ENCODE peak calls at places on chromosomes 1 and 21, in six cellular contexts. One of them, this sample, is unnamed.

GRCh38 chr1:153387785-153388184 is 3.1 kb downstream of the S100A8 start:
- DNase-seq in fibroblast of the aortic adventitia: no peak
- DNase-seq in stomach: no peak
- DNase-seq in GM23338: no peak
- DNase-seq in AG04450: no peak
- DNase-seq in HCT116: no peak
- DNase-seq in this sample: no peak

GRCh38 chr1:208988811-208989222 is 594.7 kb upstream of the CAMK1G start:
- DNase-seq in fibroblast of the aortic adventitia: peak; percentile 77
- DNase-seq in stomach: no peak
- DNase-seq in GM23338: no peak
- DNase-seq in AG04450: no peak
- DNase-seq in HCT116: no peak
- DNase-seq in this sample: peak; percentile 0

GRCh38 chr21:41322496-41323382 is 6.1 kb downstream of the FAM3B start:
- DNase-seq in fibroblast of the aortic adventitia: no peak
- DNase-seq in stomach: no peak
- DNase-seq in GM23338: no peak
- DNase-seq in AG04450: no peak
- DNase-seq in HCT116: no peak
- DNase-seq in this sample: no peak

GRCh38 chr1:218592688-218593087 is 247.6 kb downstream of the TGFB2 start:
- DNase-seq in fibroblast of the aortic adventitia: peak; percentile 38
- DNase-seq in stomach: no peak
- DNase-seq in GM23338: no peak
- DNase-seq in AG04450: no peak
- DNase-seq in HCT116: no peak
- DNase-seq in this sample: peak; percentile 37

GRCh38 chr1:59520759-59521442 is 224.0 kb downstream of the FGGY start:
- DNase-seq in fibroblast of the aortic adventitia: peak; percentile 91
- DNase-seq in stomach: no peak
- DNase-seq in GM23338: no peak
- DNase-seq in AG04450: peak; percentile 70
- DNase-seq in HCT116: no peak
- DNase-seq in this sample: peak; percentile 21

GRCh38 chr1:209430107-209430506 is 153.4 kb upstream of the CAMK1G start:
- DNase-seq in fibroblast of the aortic adventitia: no peak
- DNase-seq in stomach: no peak
- DNase-seq in GM23338: no peak
- DNase-seq in AG04450: no peak
- DNase-seq in HCT116: no peak
- DNase-seq in this sample: no peak

GRCh38 chr1:46611691-46612221 is 4.9 kb downstream of the MOB3C start:
- DNase-seq in fibroblast of the aortic adventitia: no peak
- DNase-seq in stomach: no peak
- DNase-seq in GM23338: no peak
- DNase-seq in AG04450: no peak
- DNase-seq in HCT116: no peak
- DNase-seq in this sample: no peak

GRCh38 chr1:223652436-223652901 is 13.0 kb downstream of the CAPN8 start:
- DNase-seq in fibroblast of the aortic adventitia: no peak
- DNase-seq in stomach: no peak
- DNase-seq in GM23338: peak; percentile 30
- DNase-seq in AG04450: no peak
- DNase-seq in HCT116: no peak
- DNase-seq in this sample: no peak

GRCh38 chr1:156664046-156664948 is 12.9 kb downstream of the NES start:
- DNase-seq in fibroblast of the aortic adventitia: no peak
- DNase-seq in stomach: no peak
- DNase-seq in GM23338: peak; percentile 64
- DNase-seq in AG04450: no peak
- DNase-seq in HCT116: no peak
- DNase-seq in this sample: no peak

GRCh38 chr1:197799271-197799670 is 24.0 kb upstream of the DENND1B start:
- DNase-seq in fibroblast of the aortic adventitia: peak; percentile 81
- DNase-seq in stomach: no peak
- DNase-seq in GM23338: no peak
- DNase-seq in AG04450: no peak
- DNase-seq in HCT116: no peak
- DNase-seq in this sample: peak; percentile 80

GRCh38 chr21:25462517-25462971 is 144.7 kb downstream of the MRPL39 start:
- DNase-seq in fibroblast of the aortic adventitia: no peak
- DNase-seq in stomach: no peak
- DNase-seq in GM23338: no peak
- DNase-seq in AG04450: no peak
- DNase-seq in HCT116: no peak
- DNase-seq in this sample: no peak

GRCh38 chr1:8061210-8061609 is 35.1 kb upstream of the ERRFI1 start:
- DNase-seq in fibroblast of the aortic adventitia: peak; percentile 96
- DNase-seq in stomach: peak; percentile 60
- DNase-seq in GM23338: no peak
- DNase-seq in AG04450: peak; percentile 87
- DNase-seq in HCT116: peak; percentile 60
- DNase-seq in this sample: peak; percentile 97

GRCh38 chr1:29379438-29380073 is 143.2 kb downstream of the PTPRU start:
- DNase-seq in fibroblast of the aortic adventitia: peak; percentile 45
- DNase-seq in stomach: no peak
- DNase-seq in GM23338: peak; percentile 89
- DNase-seq in AG04450: no peak
- DNase-seq in HCT116: peak; percentile 72
- DNase-seq in this sample: no peak

GRCh38 chr1:166682588-166682987 is 156.7 kb upstream of the POGK start:
- DNase-seq in fibroblast of the aortic adventitia: no peak
- DNase-seq in stomach: no peak
- DNase-seq in GM23338: no peak
- DNase-seq in AG04450: no peak
- DNase-seq in HCT116: no peak
- DNase-seq in this sample: no peak

GRCh38 chr1:175802407-175803123 is 59.2 kb upstream of the TNR start:
- DNase-seq in fibroblast of the aortic adventitia: no peak
- DNase-seq in stomach: no peak
- DNase-seq in GM23338: peak; percentile 8
- DNase-seq in AG04450: no peak
- DNase-seq in HCT116: no peak
- DNase-seq in this sample: no peak

GRCh38 chr1:56416385-56416972 is 162.9 kb downstream of the PLPP3 start:
- DNase-seq in fibroblast of the aortic adventitia: no peak
- DNase-seq in stomach: no peak
- DNase-seq in GM23338: no peak
- DNase-seq in AG04450: no peak
- DNase-seq in HCT116: no peak
- DNase-seq in this sample: no peak

GRCh38 chr1:56795864-56796263 is 23.3 kb downstream of the FYB2 start:
- DNase-seq in fibroblast of the aortic adventitia: no peak
- DNase-seq in stomach: no peak
- DNase-seq in GM23338: no peak
- DNase-seq in AG04450: no peak
- DNase-seq in HCT116: no peak
- DNase-seq in this sample: no peak

GRCh38 chr1:67540733-67541125 is 110.5 kb upstream of the SERBP1 start:
- DNase-seq in fibroblast of the aortic adventitia: no peak
- DNase-seq in stomach: no peak
- DNase-seq in GM23338: no peak
- DNase-seq in AG04450: no peak
- DNase-seq in HCT116: no peak
- DNase-seq in this sample: no peak

GRCh38 chr1:51073456-51073855 is 28.6 kb upstream of the C1orf185 start:
- DNase-seq in fibroblast of the aortic adventitia: peak; percentile 49
- DNase-seq in stomach: no peak
- DNase-seq in GM23338: no peak
- DNase-seq in AG04450: no peak
- DNase-seq in HCT116: no peak
- DNase-seq in this sample: no peak

GRCh38 chr1:61842863-61843514 is 100.7 kb downstream of the PATJ start:
- DNase-seq in fibroblast of the aortic adventitia: peak; percentile 71
- DNase-seq in stomach: no peak
- DNase-seq in GM23338: peak; percentile 51
- DNase-seq in AG04450: no peak
- DNase-seq in HCT116: no peak
- DNase-seq in this sample: no peak

GRCh38 chr1:248810727-248811513 is 14.8 kb downstream of the SH3BP5L start:
- DNase-seq in fibroblast of the aortic adventitia: peak; percentile 72
- DNase-seq in stomach: peak; percentile 49
- DNase-seq in GM23338: no peak
- DNase-seq in AG04450: no peak
- DNase-seq in HCT116: no peak
- DNase-seq in this sample: no peak

GRCh38 chr21:28521932-28522826 is 470.5 kb downstream of the LTN1 start:
- DNase-seq in fibroblast of the aortic adventitia: peak; percentile 88
- DNase-seq in stomach: no peak
- DNase-seq in GM23338: peak; percentile 45
- DNase-seq in AG04450: peak; percentile 21
- DNase-seq in HCT116: no peak
- DNase-seq in this sample: no peak

GRCh38 chr1:226975909-226976670 is 36.0 kb downstream of the COQ8A start:
- DNase-seq in fibroblast of the aortic adventitia: no peak
- DNase-seq in stomach: no peak
- DNase-seq in GM23338: no peak
- DNase-seq in AG04450: no peak
- DNase-seq in HCT116: no peak
- DNase-seq in this sample: no peak

GRCh38 chr1:235351441-235351840 is 15.8 kb upstream of the TBCE start:
- DNase-seq in fibroblast of the aortic adventitia: no peak
- DNase-seq in stomach: no peak
- DNase-seq in GM23338: no peak
- DNase-seq in AG04450: no peak
- DNase-seq in HCT116: no peak
- DNase-seq in this sample: no peak

GRCh38 chr1:153395136-153395685 is 4.3 kb upstream of the S100A8 start:
- DNase-seq in fibroblast of the aortic adventitia: peak; percentile 2
- DNase-seq in stomach: no peak
- DNase-seq in GM23338: no peak
- DNase-seq in AG04450: no peak
- DNase-seq in HCT116: no peak
- DNase-seq in this sample: no peak

GRCh38 chr1:22315315-22316078 is 136.2 kb upstream of the ZBTB40 start:
- DNase-seq in fibroblast of the aortic adventitia: no peak
- DNase-seq in stomach: no peak
- DNase-seq in GM23338: no peak
- DNase-seq in AG04450: no peak
- DNase-seq in HCT116: no peak
- DNase-seq in this sample: no peak

GRCh38 chr1:200130552-200130951 is 103.0 kb downstream of the NR5A2 start:
- DNase-seq in fibroblast of the aortic adventitia: peak; percentile 10
- DNase-seq in stomach: no peak
- DNase-seq in GM23338: no peak
- DNase-seq in AG04450: no peak
- DNase-seq in HCT116: no peak
- DNase-seq in this sample: no peak

GRCh38 chr1:197692965-197693364 is 82.3 kb downstream of the DENND1B start:
- DNase-seq in fibroblast of the aortic adventitia: peak; percentile 53
- DNase-seq in stomach: no peak
- DNase-seq in GM23338: no peak
- DNase-seq in AG04450: no peak
- DNase-seq in HCT116: peak; percentile 4
- DNase-seq in this sample: no peak

GRCh38 chr1:220368352-220369265 is 96.4 kb upstream of the RAB3GAP2 start:
- DNase-seq in fibroblast of the aortic adventitia: no peak
- DNase-seq in stomach: no peak
- DNase-seq in GM23338: peak; percentile 60
- DNase-seq in AG04450: no peak
- DNase-seq in HCT116: no peak
- DNase-seq in this sample: no peak

GRCh38 chr1:89844236-89844807 is 23.5 kb downstream of the LRRC8D start:
- DNase-seq in fibroblast of the aortic adventitia: peak; percentile 16
- DNase-seq in stomach: no peak
- DNase-seq in GM23338: no peak
- DNase-seq in AG04450: no peak
- DNase-seq in HCT116: no peak
- DNase-seq in this sample: no peak
- H3K4me3 ChIP-seq in fibroblast of the aortic adventitia: peak overlapping the region; percentile 83
- H3K4me3 ChIP-seq in stomach: peak overlapping the region; percentile 87
- H3K4me3 ChIP-seq in GM23338: peak overlapping the region; percentile 77
- H3K4me3 ChIP-seq in AG04450: peak overlapping the region; percentile 80
- H3K4me3 ChIP-seq in HCT116: peak overlapping the region; percentile 74
- H3K4me3 ChIP-seq in this sample: peak overlapping the region; percentile 83

GRCh38 chr1:13710097-13710496 is 10.1 kb downstream of the PRDM2 start:
- DNase-seq in fibroblast of the aortic adventitia: no peak
- DNase-seq in stomach: no peak
- DNase-seq in GM23338: no peak
- DNase-seq in AG04450: no peak
- DNase-seq in HCT116: no peak
- DNase-seq in this sample: no peak

GRCh38 chr1:13714851-13715250 is 14.9 kb downstream of the PRDM2 start:
- DNase-seq in fibroblast of the aortic adventitia: no peak
- DNase-seq in stomach: no peak
- DNase-seq in GM23338: peak; percentile 18
- DNase-seq in AG04450: no peak
- DNase-seq in HCT116: no peak
- DNase-seq in this sample: no peak
- TF ChIP-seq CTCF in fibroblast of the aortic adventitia: peak; percentile 36
- TF ChIP-seq CTCF in stomach: no peak
- TF ChIP-seq CTCF in GM23338: no peak
- TF ChIP-seq CTCF in AG04450: peak; percentile 44
- TF ChIP-seq CTCF in HCT116: peak; percentile 30
- TF ChIP-seq CTCF in this sample: no peak

DNA sequence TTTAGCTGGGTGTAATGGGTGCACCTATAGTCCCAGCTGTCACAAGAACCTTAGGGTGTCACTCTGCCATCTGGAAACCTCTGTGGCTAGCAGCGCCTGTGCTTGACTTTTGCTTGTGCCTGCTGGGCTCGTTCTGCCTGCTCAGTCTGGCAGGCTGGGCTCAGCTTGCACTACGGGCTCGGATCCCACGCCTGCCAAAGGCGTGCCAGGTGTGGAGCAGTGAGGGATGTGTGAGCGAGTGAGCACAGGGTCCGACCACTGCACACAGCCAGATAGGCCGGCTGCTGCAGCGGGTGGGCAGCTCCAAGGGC is 2.8 kb upstream of the LSM10 start:
- DNase-seq in fibroblast of the aortic adventitia: no peak
- DNase-seq in stomach: no peak
- DNase-seq in GM23338: no peak
- DNase-seq in AG04450: no peak
- DNase-seq in HCT116: no peak
- DNase-seq in this sample: no peak
- H3K4me3 ChIP-seq in fibroblast of the aortic adventitia: peak overlapping the region; percentile 42
- H3K4me3 ChIP-seq in stomach: no peak overlapping the region
- H3K4me3 ChIP-seq in GM23338: no peak overlapping the region
- H3K4me3 ChIP-seq in AG04450: no peak overlapping the region
- H3K4me3 ChIP-seq in HCT116: peak overlapping the region; percentile 78
- H3K4me3 ChIP-seq in this sample: no peak overlapping the region

DNA sequence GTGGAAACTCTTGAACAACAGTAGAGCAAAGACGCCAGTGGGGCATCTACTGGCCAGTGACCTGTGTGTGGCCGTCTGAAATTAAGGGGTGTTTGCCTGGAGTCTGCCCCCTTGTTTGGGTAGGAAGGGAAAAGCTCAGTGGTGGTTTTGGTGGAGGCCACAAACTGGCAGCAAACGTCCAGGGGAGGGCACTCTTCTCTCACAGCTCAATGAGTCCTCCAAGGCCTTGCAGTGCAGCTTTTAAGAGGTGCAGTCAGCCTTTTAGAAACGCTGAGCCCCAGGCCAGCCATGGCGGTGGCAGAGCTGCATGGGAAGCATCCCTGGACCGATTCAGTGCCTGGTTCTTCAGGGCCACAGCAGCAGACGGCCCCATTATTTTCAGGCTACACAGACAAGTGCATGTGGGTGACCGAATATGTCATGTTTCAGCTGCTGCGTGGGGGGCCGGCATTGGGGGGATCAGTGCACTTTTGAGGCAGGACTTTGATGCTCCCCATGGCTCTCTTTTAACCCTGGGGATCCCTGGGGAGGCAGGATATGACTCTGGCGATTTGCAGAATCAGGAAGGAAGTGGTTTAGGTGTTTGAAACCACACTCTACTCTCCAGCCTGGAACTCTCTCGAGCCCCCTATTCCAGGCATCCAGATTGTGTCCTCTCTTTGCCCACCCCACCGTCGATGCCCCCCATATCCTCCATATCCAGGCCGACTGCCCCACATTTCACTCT is 414.0 kb downstream of the PRDM2 start:
- DNase-seq in fibroblast of the aortic adventitia: peak; percentile 63
- DNase-seq in stomach: no peak
- DNase-seq in GM23338: peak; percentile 93
- DNase-seq in AG04450: no peak
- DNase-seq in HCT116: no peak
- DNase-seq in this sample: no peak
- TF ChIP-seq CTCF in fibroblast of the aortic adventitia: peak; percentile 69
- TF ChIP-seq CTCF in stomach: no peak
- TF ChIP-seq CTCF in GM23338: peak; percentile 92
- TF ChIP-seq CTCF in AG04450: no peak
- TF ChIP-seq CTCF in HCT116: peak; percentile 49
- TF ChIP-seq CTCF in this sample: peak; percentile 41

This sample was measured in AG04449.